ENCODE peak calls at places on chromosomes 16 and 17, in eight cellular contexts. One of them, this sample, is unnamed.

GRCh38 chr17:79829004-79829403 is 10.2 kb downstream of the CBX4 start:
- DNase-seq in activated CD8-positive, alpha-beta memory T cell treated with anti-CD3 and anti-CD28 coated beads, Interleukin-2, amount 10 ng/mL, durations not matched to agents 7 days and 5 days: no peak
- DNase-seq in stimulated activated CD4-positive, alpha-beta T cell treated with anti-CD3 and anti-CD28 coated beads, Interleukin-1b, Interleukin-23, amount 100 ng/mL, for 48 hours: no peak
- DNase-seq in NT2/D1: no peak
- DNase-seq in midbrain: no peak
- DNase-seq in AG09319: no peak
- DNase-seq in heart right ventricle: no peak
- DNase-seq in activated gamma-delta T cell: no peak
- DNase-seq in this sample: no peak

GRCh38 chr16:89936508-89936907 is 12.0 kb upstream of the DEF8 start:
- DNase-seq in activated CD8-positive, alpha-beta memory T cell treated with anti-CD3 and anti-CD28 coated beads, Interleukin-2, amount 10 ng/mL, durations not matched to agents 7 days and 5 days: no peak
- DNase-seq in activated gamma-delta T cell: no peak
- DNase-seq in stimulated activated CD4-positive, alpha-beta T cell treated with anti-CD3 and anti-CD28 coated beads, Interleukin-1b, Interleukin-23, amount 100 ng/mL, for 48 hours: no peak
- DNase-seq in NT2/D1: no peak
- DNase-seq in midbrain: no peak
- DNase-seq in heart right ventricle: no peak
- DNase-seq in AG09319: no peak
- DNase-seq in this sample: no peak

GRCh38 chr16:26672206-26672605 is 394.5 kb upstream of the C16orf82 start:
- DNase-seq in activated gamma-delta T cell: no peak
- DNase-seq in AG09319: no peak
- DNase-seq in NT2/D1: no peak
- DNase-seq in stimulated activated CD4-positive, alpha-beta T cell treated with anti-CD3 and anti-CD28 coated beads, Interleukin-1b, Interleukin-23, amount 100 ng/mL, for 48 hours: peak; percentile 56
- DNase-seq in heart right ventricle: no peak
- DNase-seq in midbrain: no peak
- DNase-seq in activated CD8-positive, alpha-beta memory T cell treated with anti-CD3 and anti-CD28 coated beads, Interleukin-2, amount 10 ng/mL, durations not matched to agents 7 days and 5 days: no peak
- DNase-seq in this sample: no peak

GRCh38 chr17:62172492-62173291 is 107.6 kb upstream of the MED13 start:
- DNase-seq in stimulated activated CD4-positive, alpha-beta T cell treated with anti-CD3 and anti-CD28 coated beads, Interleukin-1b, Interleukin-23, amount 100 ng/mL, for 48 hours: no peak
- DNase-seq in activated CD8-positive, alpha-beta memory T cell treated with anti-CD3 and anti-CD28 coated beads, Interleukin-2, amount 10 ng/mL, durations not matched to agents 7 days and 5 days: no peak
- DNase-seq in NT2/D1: no peak
- DNase-seq in activated gamma-delta T cell: no peak
- DNase-seq in AG09319: no peak
- DNase-seq in heart right ventricle: no peak
- DNase-seq in midbrain: no peak
- DNase-seq in this sample: no peak

GRCh38 chr17:75006653-75007052 is 5.8 kb upstream of the MRPL58 start:
- DNase-seq in NT2/D1: no peak
- DNase-seq in AG09319: no peak
- DNase-seq in midbrain: no peak
- DNase-seq in stimulated activated CD4-positive, alpha-beta T cell treated with anti-CD3 and anti-CD28 coated beads, Interleukin-1b, Interleukin-23, amount 100 ng/mL, for 48 hours: no peak
- DNase-seq in heart right ventricle: no peak
- DNase-seq in activated CD8-positive, alpha-beta memory T cell treated with anti-CD3 and anti-CD28 coated beads, Interleukin-2, amount 10 ng/mL, durations not matched to agents 7 days and 5 days: no peak
- DNase-seq in activated gamma-delta T cell: no peak
- DNase-seq in this sample: no peak

GRCh38 chr16:58426095-58426494 is 33.8 kb downstream of the GINS3 start:
- DNase-seq in AG09319: no peak
- DNase-seq in heart right ventricle: no peak
- DNase-seq in activated CD8-positive, alpha-beta memory T cell treated with anti-CD3 and anti-CD28 coated beads, Interleukin-2, amount 10 ng/mL, durations not matched to agents 7 days and 5 days: peak; percentile 74
- DNase-seq in stimulated activated CD4-positive, alpha-beta T cell treated with anti-CD3 and anti-CD28 coated beads, Interleukin-1b, Interleukin-23, amount 100 ng/mL, for 48 hours: peak; percentile 4
- DNase-seq in NT2/D1: no peak
- DNase-seq in midbrain: peak; percentile 32
- DNase-seq in activated gamma-delta T cell: no peak
- DNase-seq in this sample: no peak

GRCh38 chr17:43846963-43847369 is at the start of gene CD300LG:
- DNase-seq in heart right ventricle: peak; percentile 49
- DNase-seq in activated gamma-delta T cell: no peak
- DNase-seq in stimulated activated CD4-positive, alpha-beta T cell treated with anti-CD3 and anti-CD28 coated beads, Interleukin-1b, Interleukin-23, amount 100 ng/mL, for 48 hours: no peak
- DNase-seq in activated CD8-positive, alpha-beta memory T cell treated with anti-CD3 and anti-CD28 coated beads, Interleukin-2, amount 10 ng/mL, durations not matched to agents 7 days and 5 days: no peak
- DNase-seq in AG09319: no peak
- DNase-seq in NT2/D1: no peak
- DNase-seq in midbrain: no peak
- DNase-seq in this sample: no peak

GRCh38 chr16:31081428-31082351 is 7.1 kb downstream of the PRSS53 start:
- DNase-seq in heart right ventricle: no peak
- DNase-seq in AG09319: no peak
- DNase-seq in NT2/D1: no peak
- DNase-seq in activated CD8-positive, alpha-beta memory T cell treated with anti-CD3 and anti-CD28 coated beads, Interleukin-2, amount 10 ng/mL, durations not matched to agents 7 days and 5 days: no peak
- DNase-seq in activated gamma-delta T cell: no peak
- DNase-seq in stimulated activated CD4-positive, alpha-beta T cell treated with anti-CD3 and anti-CD28 coated beads, Interleukin-1b, Interleukin-23, amount 100 ng/mL, for 48 hours: no peak
- DNase-seq in midbrain: peak; percentile 46
- DNase-seq in this sample: no peak

GRCh38 chr16:86408685-86409084 is 101.6 kb upstream of the FOXF1 start:
- DNase-seq in activated gamma-delta T cell: no peak
- DNase-seq in AG09319: no peak
- DNase-seq in heart right ventricle: no peak
- DNase-seq in midbrain: no peak
- DNase-seq in stimulated activated CD4-positive, alpha-beta T cell treated with anti-CD3 and anti-CD28 coated beads, Interleukin-1b, Interleukin-23, amount 100 ng/mL, for 48 hours: no peak
- DNase-seq in activated CD8-positive, alpha-beta memory T cell treated with anti-CD3 and anti-CD28 coated beads, Interleukin-2, amount 10 ng/mL, durations not matched to agents 7 days and 5 days: no peak
- DNase-seq in NT2/D1: no peak
- DNase-seq in this sample: no peak

GRCh38 chr16:29994613-29995329 is 646 bp downstream of the HIRIP3 start:
- DNase-seq in stimulated activated CD4-positive, alpha-beta T cell treated with anti-CD3 and anti-CD28 coated beads, Interleukin-1b, Interleukin-23, amount 100 ng/mL, for 48 hours: peak; percentile 78
- DNase-seq in NT2/D1: no peak
- DNase-seq in midbrain: no peak
- DNase-seq in AG09319: no peak
- DNase-seq in heart right ventricle: peak; percentile 44
- DNase-seq in activated gamma-delta T cell: no peak
- DNase-seq in activated CD8-positive, alpha-beta memory T cell treated with anti-CD3 and anti-CD28 coated beads, Interleukin-2, amount 10 ng/mL, durations not matched to agents 7 days and 5 days: peak; percentile 85
- DNase-seq in this sample: no peak

GRCh38 chr17:63446218-63446980 is at the start of gene CYB561:
- DNase-seq in NT2/D1: peak; percentile 25
- DNase-seq in stimulated activated CD4-positive, alpha-beta T cell treated with anti-CD3 and anti-CD28 coated beads, Interleukin-1b, Interleukin-23, amount 100 ng/mL, for 48 hours: peak; percentile 66
- DNase-seq in AG09319: peak; percentile 40
- DNase-seq in activated gamma-delta T cell: peak; percentile 68
- DNase-seq in activated CD8-positive, alpha-beta memory T cell treated with anti-CD3 and anti-CD28 coated beads, Interleukin-2, amount 10 ng/mL, durations not matched to agents 7 days and 5 days: peak; percentile 70
- DNase-seq in heart right ventricle: peak; percentile 59
- DNase-seq in midbrain: peak; percentile 9
- DNase-seq in this sample: no peak

GRCh38 chr17:4856937-4857314 is 23.8 kb downstream of the MINK1 start:
- DNase-seq in activated gamma-delta T cell: no peak
- DNase-seq in stimulated activated CD4-positive, alpha-beta T cell treated with anti-CD3 and anti-CD28 coated beads, Interleukin-1b, Interleukin-23, amount 100 ng/mL, for 48 hours: no peak
- DNase-seq in activated CD8-positive, alpha-beta memory T cell treated with anti-CD3 and anti-CD28 coated beads, Interleukin-2, amount 10 ng/mL, durations not matched to agents 7 days and 5 days: no peak
- DNase-seq in AG09319: no peak
- DNase-seq in NT2/D1: no peak
- DNase-seq in midbrain: peak; percentile 56
- DNase-seq in heart right ventricle: no peak
- DNase-seq in this sample: no peak

GRCh38 chr17:11909348-11909747 is 87.9 kb downstream of the ZNF18 start:
- DNase-seq in stimulated activated CD4-positive, alpha-beta T cell treated with anti-CD3 and anti-CD28 coated beads, Interleukin-1b, Interleukin-23, amount 100 ng/mL, for 48 hours: no peak
- DNase-seq in midbrain: no peak
- DNase-seq in NT2/D1: peak; percentile 8
- DNase-seq in activated gamma-delta T cell: no peak
- DNase-seq in heart right ventricle: no peak
- DNase-seq in AG09319: no peak
- DNase-seq in activated CD8-positive, alpha-beta memory T cell treated with anti-CD3 and anti-CD28 coated beads, Interleukin-2, amount 10 ng/mL, durations not matched to agents 7 days and 5 days: no peak
- DNase-seq in this sample: no peak

GRCh38 chr16:13021996-13022395 is 120.6 kb downstream of the SHISA9 start:
- DNase-seq in stimulated activated CD4-positive, alpha-beta T cell treated with anti-CD3 and anti-CD28 coated beads, Interleukin-1b, Interleukin-23, amount 100 ng/mL, for 48 hours: no peak
- DNase-seq in NT2/D1: no peak
- DNase-seq in activated gamma-delta T cell: no peak
- DNase-seq in midbrain: no peak
- DNase-seq in heart right ventricle: no peak
- DNase-seq in AG09319: no peak
- DNase-seq in activated CD8-positive, alpha-beta memory T cell treated with anti-CD3 and anti-CD28 coated beads, Interleukin-2, amount 10 ng/mL, durations not matched to agents 7 days and 5 days: no peak
- DNase-seq in this sample: peak; percentile 29

GRCh38 chr16:2584742-2585650 is 47.2 kb downstream of the PDPK1 start:
- DNase-seq in NT2/D1: no peak
- DNase-seq in stimulated activated CD4-positive, alpha-beta T cell treated with anti-CD3 and anti-CD28 coated beads, Interleukin-1b, Interleukin-23, amount 100 ng/mL, for 48 hours: no peak
- DNase-seq in AG09319: no peak
- DNase-seq in midbrain: peak; percentile 3
- DNase-seq in heart right ventricle: peak; percentile 61
- DNase-seq in activated CD8-positive, alpha-beta memory T cell treated with anti-CD3 and anti-CD28 coated beads, Interleukin-2, amount 10 ng/mL, durations not matched to agents 7 days and 5 days: peak; percentile 32
- DNase-seq in activated gamma-delta T cell: no peak
- DNase-seq in this sample: no peak

GRCh38 chr16:30527635-30528178 is 1.3 kb upstream of the ZNF768 start:
- DNase-seq in activated gamma-delta T cell: no peak
- DNase-seq in AG09319: no peak
- DNase-seq in heart right ventricle: no peak
- DNase-seq in NT2/D1: no peak
- DNase-seq in activated CD8-positive, alpha-beta memory T cell treated with anti-CD3 and anti-CD28 coated beads, Interleukin-2, amount 10 ng/mL, durations not matched to agents 7 days and 5 days: no peak
- DNase-seq in stimulated activated CD4-positive, alpha-beta T cell treated with anti-CD3 and anti-CD28 coated beads, Interleukin-1b, Interleukin-23, amount 100 ng/mL, for 48 hours: no peak
- DNase-seq in midbrain: peak; percentile 53
- DNase-seq in this sample: no peak

GRCh38 chr17:68775338-68775737 is 174.2 kb upstream of the FAM20A start:
- DNase-seq in NT2/D1: no peak
- DNase-seq in AG09319: no peak
- DNase-seq in activated gamma-delta T cell: no peak
- DNase-seq in midbrain: no peak
- DNase-seq in heart right ventricle: no peak
- DNase-seq in activated CD8-positive, alpha-beta memory T cell treated with anti-CD3 and anti-CD28 coated beads, Interleukin-2, amount 10 ng/mL, durations not matched to agents 7 days and 5 days: no peak
- DNase-seq in stimulated activated CD4-positive, alpha-beta T cell treated with anti-CD3 and anti-CD28 coated beads, Interleukin-1b, Interleukin-23, amount 100 ng/mL, for 48 hours: no peak
- DNase-seq in this sample: no peak

GRCh38 chr17:41777579-41778188 is 8.8 kb downstream of the JUP start:
- DNase-seq in activated CD8-positive, alpha-beta memory T cell treated with anti-CD3 and anti-CD28 coated beads, Interleukin-2, amount 10 ng/mL, durations not matched to agents 7 days and 5 days: no peak
- DNase-seq in heart right ventricle: peak; percentile 89
- DNase-seq in activated gamma-delta T cell: no peak
- DNase-seq in NT2/D1: no peak
- DNase-seq in stimulated activated CD4-positive, alpha-beta T cell treated with anti-CD3 and anti-CD28 coated beads, Interleukin-1b, Interleukin-23, amount 100 ng/mL, for 48 hours: no peak
- DNase-seq in AG09319: peak; percentile 69
- DNase-seq in midbrain: peak; percentile 52
- DNase-seq in this sample: peak; percentile 94

GRCh38 chr17:34958438-34958837 is 2.8 kb downstream of the CCT6B start:
- DNase-seq in AG09319: no peak
- DNase-seq in activated CD8-positive, alpha-beta memory T cell treated with anti-CD3 and anti-CD28 coated beads, Interleukin-2, amount 10 ng/mL, durations not matched to agents 7 days and 5 days: no peak
- DNase-seq in midbrain: no peak
- DNase-seq in NT2/D1: no peak
- DNase-seq in stimulated activated CD4-positive, alpha-beta T cell treated with anti-CD3 and anti-CD28 coated beads, Interleukin-1b, Interleukin-23, amount 100 ng/mL, for 48 hours: no peak
- DNase-seq in activated gamma-delta T cell: no peak
- DNase-seq in heart right ventricle: no peak
- DNase-seq in this sample: no peak

GRCh38 chr17:2150871-2151270 is 96.0 kb downstream of the HIC1 start:
- DNase-seq in activated CD8-positive, alpha-beta memory T cell treated with anti-CD3 and anti-CD28 coated beads, Interleukin-2, amount 10 ng/mL, durations not matched to agents 7 days and 5 days: no peak
- DNase-seq in midbrain: no peak
- DNase-seq in heart right ventricle: no peak
- DNase-seq in NT2/D1: no peak
- DNase-seq in AG09319: no peak
- DNase-seq in activated gamma-delta T cell: no peak
- DNase-seq in stimulated activated CD4-positive, alpha-beta T cell treated with anti-CD3 and anti-CD28 coated beads, Interleukin-1b, Interleukin-23, amount 100 ng/mL, for 48 hours: no peak
- DNase-seq in this sample: no peak

GRCh38 chr16:88376835-88377726 is 5.7 kb upstream of the ZNF469 start:
- DNase-seq in activated gamma-delta T cell: no peak
- DNase-seq in midbrain: no peak
- DNase-seq in stimulated activated CD4-positive, alpha-beta T cell treated with anti-CD3 and anti-CD28 coated beads, Interleukin-1b, Interleukin-23, amount 100 ng/mL, for 48 hours: no peak
- DNase-seq in NT2/D1: no peak
- DNase-seq in AG09319: no peak
- DNase-seq in heart right ventricle: no peak
- DNase-seq in activated CD8-positive, alpha-beta memory T cell treated with anti-CD3 and anti-CD28 coated beads, Interleukin-2, amount 10 ng/mL, durations not matched to agents 7 days and 5 days: no peak
- DNase-seq in this sample: no peak

GRCh38 chr16:23847938-23848337 is 12.2 kb downstream of the PRKCB start:
- DNase-seq in AG09319: no peak
- DNase-seq in heart right ventricle: no peak
- DNase-seq in midbrain: no peak
- DNase-seq in stimulated activated CD4-positive, alpha-beta T cell treated with anti-CD3 and anti-CD28 coated beads, Interleukin-1b, Interleukin-23, amount 100 ng/mL, for 48 hours: peak; percentile 52
- DNase-seq in activated gamma-delta T cell: no peak
- DNase-seq in NT2/D1: no peak
- DNase-seq in activated CD8-positive, alpha-beta memory T cell treated with anti-CD3 and anti-CD28 coated beads, Interleukin-2, amount 10 ng/mL, durations not matched to agents 7 days and 5 days: peak; percentile 83
- DNase-seq in this sample: no peak

GRCh38 chr17:63120406-63120805 is 154.4 kb downstream of the TANC2 start:
- DNase-seq in AG09319: no peak
- DNase-seq in heart right ventricle: no peak
- DNase-seq in NT2/D1: no peak
- DNase-seq in midbrain: no peak
- DNase-seq in stimulated activated CD4-positive, alpha-beta T cell treated with anti-CD3 and anti-CD28 coated beads, Interleukin-1b, Interleukin-23, amount 100 ng/mL, for 48 hours: no peak
- DNase-seq in activated CD8-positive, alpha-beta memory T cell treated with anti-CD3 and anti-CD28 coated beads, Interleukin-2, amount 10 ng/mL, durations not matched to agents 7 days and 5 days: no peak
- DNase-seq in activated gamma-delta T cell: no peak
- DNase-seq in this sample: peak; percentile 8

GRCh38 chr16:65012357-65012756 is 109.5 kb downstream of the CDH11 start:
- DNase-seq in activated CD8-positive, alpha-beta memory T cell treated with anti-CD3 and anti-CD28 coated beads, Interleukin-2, amount 10 ng/mL, durations not matched to agents 7 days and 5 days: no peak
- DNase-seq in activated gamma-delta T cell: no peak
- DNase-seq in midbrain: no peak
- DNase-seq in heart right ventricle: no peak
- DNase-seq in NT2/D1: no peak
- DNase-seq in AG09319: peak; percentile 14
- DNase-seq in stimulated activated CD4-positive, alpha-beta T cell treated with anti-CD3 and anti-CD28 coated beads, Interleukin-1b, Interleukin-23, amount 100 ng/mL, for 48 hours: no peak
- DNase-seq in this sample: no peak

GRCh38 chr16:2586901-2587480 is 49.2 kb downstream of the PDPK1 start:
- DNase-seq in midbrain: no peak
- DNase-seq in stimulated activated CD4-positive, alpha-beta T cell treated with anti-CD3 and anti-CD28 coated beads, Interleukin-1b, Interleukin-23, amount 100 ng/mL, for 48 hours: no peak
- DNase-seq in NT2/D1: no peak
- DNase-seq in heart right ventricle: no peak
- DNase-seq in AG09319: no peak
- DNase-seq in activated CD8-positive, alpha-beta memory T cell treated with anti-CD3 and anti-CD28 coated beads, Interleukin-2, amount 10 ng/mL, durations not matched to agents 7 days and 5 days: no peak
- DNase-seq in activated gamma-delta T cell: no peak
- DNase-seq in this sample: no peak

GRCh38 chr17:41037853-41038350 is 3.2 kb upstream of the KRTAP1-3 start:
- DNase-seq in stimulated activated CD4-positive, alpha-beta T cell treated with anti-CD3 and anti-CD28 coated beads, Interleukin-1b, Interleukin-23, amount 100 ng/mL, for 48 hours: no peak
- DNase-seq in heart right ventricle: no peak
- DNase-seq in NT2/D1: no peak
- DNase-seq in activated gamma-delta T cell: no peak
- DNase-seq in activated CD8-positive, alpha-beta memory T cell treated with anti-CD3 and anti-CD28 coated beads, Interleukin-2, amount 10 ng/mL, durations not matched to agents 7 days and 5 days: no peak
- DNase-seq in AG09319: no peak
- DNase-seq in midbrain: no peak
- DNase-seq in this sample: no peak

GRCh38 chr16:13909872-13910303 is 10.1 kb upstream of the ERCC4 start:
- DNase-seq in activated gamma-delta T cell: no peak
- DNase-seq in AG09319: no peak
- DNase-seq in NT2/D1: no peak
- DNase-seq in activated CD8-positive, alpha-beta memory T cell treated with anti-CD3 and anti-CD28 coated beads, Interleukin-2, amount 10 ng/mL, durations not matched to agents 7 days and 5 days: no peak
- DNase-seq in heart right ventricle: peak; percentile 69
- DNase-seq in stimulated activated CD4-positive, alpha-beta T cell treated with anti-CD3 and anti-CD28 coated beads, Interleukin-1b, Interleukin-23, amount 100 ng/mL, for 48 hours: no peak
- DNase-seq in midbrain: peak; percentile 60
- DNase-seq in this sample: peak; percentile 53

GRCh38 chr16:80692270-80692669 is 112.1 kb downstream of the CDYL2 start:
- DNase-seq in activated CD8-positive, alpha-beta memory T cell treated with anti-CD3 and anti-CD28 coated beads, Interleukin-2, amount 10 ng/mL, durations not matched to agents 7 days and 5 days: no peak
- DNase-seq in activated gamma-delta T cell: no peak
- DNase-seq in heart right ventricle: no peak
- DNase-seq in AG09319: no peak
- DNase-seq in stimulated activated CD4-positive, alpha-beta T cell treated with anti-CD3 and anti-CD28 coated beads, Interleukin-1b, Interleukin-23, amount 100 ng/mL, for 48 hours: no peak
- DNase-seq in midbrain: no peak
- DNase-seq in NT2/D1: no peak
- DNase-seq in this sample: no peak

This sample was measured in astrocyte of the cerebellum.